ENCODE peak calls at places on chromosomes 16 and 17, in nine cellular contexts. A is body of pancreas, F is MM.1S, E is ovary, J is heart right ventricle, R is mammary epithelial cell, O is cardiac fibroblast, L is kidney epithelial cell, Y is DND-41. Z is an unnamed sample.

GRCh38 chr17:62780273-62780672 is 27.8 kb downstream of the MARCHF10 start:
- DNase-seq in Y (no peak), J (peak; percentile 30), F (no peak), L (no peak), E (peak; percentile 37), A (peak; percentile 63), R (no peak), O (no peak), Z (no peak)

GRCh38 chr17:55444471-55445441 is 23.1 kb upstream of the MMD start:
- DNase-seq in L (peak; percentile 45), A (no peak), O (peak; percentile 54), R (no peak), F (no peak), E (no peak), J (no peak), Y (no peak), Z (peak; percentile 45)

GRCh38 chr16:70341600-70341999 is 5.1 kb upstream of the DDX19A start:
- DNase-seq in A (no peak), E (no peak), J (no peak), Y (no peak), F (no peak), L (no peak), R (no peak), O (no peak), Z (no peak)

GRCh38 chr16:54447606-54448440 is 161.2 kb upstream of the IRX3 start:
- DNase-seq in F (no peak), Y (no peak), R (peak; percentile 84), A (no peak), O (peak; percentile 93), L (peak; percentile 73), E (no peak), J (no peak), Z (peak; percentile 93)

GRCh38 chr17:55421179-55421934 is at the start of gene MMD:
- DNase-seq in R (peak; percentile 63), O (no peak), A (no peak), Y (no peak), J (no peak), E (no peak), F (no peak), L (no peak), Z (no peak)

GRCh38 chr17:8865385-8865784 is 2.1 kb downstream of the PIK3R6 start:
- DNase-seq in A (no peak), F (no peak), Y (no peak), J (no peak), R (no peak), E (no peak), L (no peak), O (no peak), Z (no peak)

GRCh38 chr16:31477220-31478216 is 5.4 kb upstream of the SLC5A2 start:
- DNase-seq in F (peak; percentile 17), R (no peak), O (no peak), Y (peak; percentile 67), J (no peak), A (peak; percentile 82), L (no peak), E (no peak), Z (no peak)

GRCh38 chr16:82061861-82062525 is 26.9 kb downstream of the HSD17B2 start:
- DNase-seq in F (no peak), J (no peak), Y (no peak), E (no peak), L (no peak), R (peak; percentile 30), O (peak; percentile 63), A (peak; percentile 27), Z (peak; percentile 33)

GRCh38 chr17:29143894-29144293 is 36.3 kb downstream of the MYO18A start:
- DNase-seq in A (no peak), E (no peak), L (no peak), R (no peak), J (no peak), Y (no peak), F (peak; percentile 28), O (no peak), Z (no peak)

GRCh38 chr16:26158142-26158759 is 466.5 kb downstream of the HS3ST4 start:
- DNase-seq in Y (no peak), E (no peak), R (no peak), J (no peak), F (no peak), L (no peak), A (no peak), O (no peak), Z (no peak)

GRCh38 chr16:25126820-25127232 is 15.3 kb downstream of the LCMT1 start:
- DNase-seq in E (no peak), Y (peak; percentile 32), R (peak; percentile 93), J (no peak), A (peak; percentile 43), O (peak; percentile 89), F (peak; percentile 23), L (no peak), Z (peak; percentile 91)

GRCh38 chr16:56950881-56951771 is 10.6 kb upstream of the CETP start:
- DNase-seq in O (peak; percentile 69), F (peak; percentile 63), Y (peak; percentile 61), A (peak; percentile 72), L (no peak), R (peak; percentile 16), J (peak; percentile 44), E (peak; percentile 73), Z (peak; percentile 61)

GRCh38 chr17:50507871-50508572 is at the start of gene MYCBPAP:
- DNase-seq in J (peak; percentile 89), Y (peak; percentile 78), L (no peak), F (peak; percentile 44), A (peak; percentile 74), R (no peak), E (peak; percentile 89), O (peak; percentile 77), Z (peak; percentile 68)

GRCh38 chr16:86883583-86884188 is 305.3 kb downstream of the FOXL1 start:
- DNase-seq in Y (no peak), L (no peak), A (no peak), F (no peak), R (no peak), E (no peak), J (no peak), O (no peak), Z (no peak)

DNA sequence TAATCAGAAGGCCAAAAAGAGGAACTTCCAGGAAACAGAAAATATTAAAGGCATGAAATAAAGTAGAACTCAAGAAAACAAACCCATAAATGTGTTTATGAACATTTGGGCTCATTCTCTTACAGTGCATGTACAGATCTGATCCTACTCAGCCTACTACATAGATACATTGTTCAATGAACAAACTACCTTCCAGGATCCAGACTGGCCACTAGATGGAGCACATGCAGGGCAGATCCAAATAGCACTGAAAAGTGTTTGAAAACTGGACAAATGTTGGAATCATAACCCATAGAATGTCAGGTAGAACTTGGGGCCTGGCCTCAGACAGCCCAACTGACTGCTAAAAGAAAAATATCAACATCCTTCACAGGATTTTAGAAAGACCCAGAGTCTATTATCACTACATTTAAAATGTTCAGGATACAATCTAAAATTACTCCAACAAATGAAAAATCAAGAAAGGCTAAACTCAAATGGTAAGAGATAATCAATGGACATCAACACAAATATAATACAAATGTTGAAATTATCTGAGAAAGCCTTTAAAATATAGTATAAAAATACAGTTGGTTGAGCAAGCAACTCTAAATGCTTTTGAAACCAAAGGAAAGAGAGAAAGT is 122.4 kb upstream of the NUDT7 start:
- DNase-seq in E (no peak), Y (peak; percentile 31), R (peak; percentile 26), A (no peak), O (peak; percentile 65), F (peak; percentile 21), J (no peak), L (no peak), Z (peak; percentile 55)
- TF ChIP-seq CTCF in E (no peak), Y (peak; percentile 80), R (peak; percentile 92), A (peak; percentile 34), O (peak; percentile 94), F (peak; percentile 63), J (peak; percentile 67), L (peak; percentile 89), Z (peak; percentile 93)

DNA sequence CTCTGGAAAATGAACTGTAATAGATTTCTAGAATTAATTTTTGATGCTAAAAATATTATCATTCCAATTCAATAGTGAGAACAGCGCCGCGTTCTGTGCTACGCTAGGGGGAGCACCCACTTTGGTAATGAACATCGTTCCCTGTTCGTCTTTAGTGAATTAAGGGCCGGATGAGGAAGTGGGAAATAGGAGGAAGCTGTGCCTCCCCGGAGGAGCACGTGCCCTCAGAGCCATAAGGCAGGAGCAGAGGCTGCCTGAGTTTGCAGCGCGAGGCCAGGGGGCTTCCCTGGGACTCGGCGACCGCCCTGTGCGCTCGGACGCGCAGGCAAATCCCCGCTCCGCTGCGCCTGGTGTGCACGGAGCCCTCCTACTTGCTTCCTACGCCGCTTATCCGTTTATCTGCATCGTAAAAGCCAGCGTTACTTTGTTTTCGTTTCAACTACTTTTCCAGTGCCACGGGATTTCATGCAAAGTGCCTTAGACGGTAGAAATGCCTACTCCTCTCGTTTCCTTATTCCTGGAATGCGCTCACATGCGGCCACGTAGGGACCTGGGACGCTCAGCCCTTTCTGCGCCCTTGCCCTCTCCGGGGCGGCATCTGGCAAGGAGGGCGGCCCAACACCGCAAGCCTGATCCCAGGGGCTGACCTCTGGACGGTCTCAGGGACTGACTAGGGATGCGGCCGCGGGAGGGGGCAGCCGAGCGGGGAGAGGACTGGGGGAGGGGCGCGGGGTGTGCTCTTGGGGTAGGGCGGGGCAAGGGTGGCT is 76.4 kb downstream of the KCNJ12 start:
- DNase-seq in F (no peak), Y (no peak), A (peak; percentile 46), J (peak; percentile 40), L (peak; percentile 28), O (peak; percentile 79), E (peak; percentile 61), R (peak; percentile 57), Z (peak; percentile 84)
- H3K4me3 ChIP-seq in F (no peak overlapping the region), Y (no peak overlapping the region), A (no peak overlapping the region), J (peak overlapping the region; percentile 50), L (peak overlapping the region; percentile 30), O (peak overlapping the region; percentile 22), E (no peak overlapping the region), R (peak overlapping the region; percentile 47), Z (peak overlapping the region; percentile 10)

GRCh38 chr17:82077617-82078358 is 12.2 kb upstream of the DUS1L start:
- DNase-seq in L (no peak), R (no peak), O (no peak), F (no peak), E (peak; percentile 74), Y (no peak), J (no peak), A (no peak), Z (peak; percentile 40)
- TF ChIP-seq CTCF in L (no peak), R (no peak), O (no peak), F (no peak), E (no peak), Y (no peak), J (peak; percentile 17), A (no peak), Z (no peak)

GRCh38 chr17:82238562-82239201 is 9.8 kb downstream of the SLC16A3 start:
- DNase-seq in E (peak; percentile 85), A (no peak), L (no peak), O (peak; percentile 89), J (peak; percentile 74), F (no peak), R (peak; percentile 90), Y (peak; percentile 70), Z (peak; percentile 80)

GRCh38 chr17:82237083-82237745 is 8.4 kb downstream of the SLC16A3 start:
- DNase-seq in O (no peak), A (no peak), F (no peak), L (no peak), R (no peak), E (peak; percentile 54), Y (no peak), J (peak; percentile 16), Z (no peak)

GRCh38 chr17:82236142-82236971 is 7.5 kb downstream of the SLC16A3 start:
- DNase-seq in Y (peak; percentile 71), L (no peak), A (peak; percentile 78), R (peak; percentile 37), J (peak; percentile 67), O (peak; percentile 64), F (peak; percentile 48), E (peak; percentile 85), Z (peak; percentile 61)

GRCh38 chr17:82239401-82239925 is 10.6 kb downstream of the SLC16A3 start:
- DNase-seq in L (no peak), A (no peak), Y (no peak), O (peak; percentile 28), E (no peak), F (no peak), R (no peak), J (no peak), Z (no peak)

GRCh38 chr17:82237746-82238561 is 9.1 kb downstream of the SLC16A3 start:
- DNase-seq in A (no peak), J (no peak), E (peak; percentile 52), Y (no peak), L (no peak), F (no peak), O (no peak), R (no peak), Z (no peak)
- H3K4me3 ChIP-seq in A (no peak overlapping the region), J (peak overlapping the region; percentile 17), E (no peak overlapping the region), Y (no peak overlapping the region), L (no peak overlapping the region), F (no peak overlapping the region), O (no peak overlapping the region), R (no peak overlapping the region), Z (no peak overlapping the region)

Z was measured in fibroblast of mammary gland.